ENCODE peak calls at places on chromosomes 3 and 15, in five cellular contexts. H is frontal cortex, J is brain microvascular endothelial cell, D is kidney tubule cell, B is endothelial cell. W is an unnamed sample.

GRCh38 chr15:74402873-74403589 is 30.7 kb downstream of the SEMA7A start:
- DNase-seq in H (no peak), J (no peak), B (no peak), D (peak), W (no peak)

GRCh38 chr3:55203486-55204010 is 275.7 kb upstream of the LRTM1 start:
- DNase-seq in J (no peak), D (no peak), H (no peak), B (no peak), W (no peak)

GRCh38 chr3:113221703-113222257 is 10.4 kb downstream of the BOC start:
- DNase-seq in D (no peak), B (no peak), H (no peak), J (no peak), W (no peak)

GRCh38 chr3:175857666-175858270 is 998.6 kb downstream of the NAALADL2 start:
- DNase-seq in D (no peak), J (no peak), H (no peak), B (no peak), W (no peak)

GRCh38 chr3:69739204-69740102 is at the start of gene MITF:
- DNase-seq in H (peak), B (peak), D (peak), J (peak), W (peak)

GRCh38 chr15:61080209-61081027 is 148.7 kb downstream of the RORA start:
- DNase-seq in J (no peak), D (no peak), B (no peak), H (no peak), W (no peak)

GRCh38 chr3:80307844-80308243 is 540.0 kb upstream of the ROBO1 start:
- DNase-seq in J (no peak), D (no peak), H (no peak), B (no peak), W (no peak)

GRCh38 chr15:44501768-44502366 is 35.1 kb upstream of the EIF3J start:
- DNase-seq in D (peak), B (no peak), J (no peak), H (peak), W (no peak)

GRCh38 chr3:106823706-106824105 is 553.5 kb upstream of the CCDC54 start:
- DNase-seq in D (peak), B (no peak), H (no peak), J (no peak), W (no peak)

GRCh38 chr3:119810018-119810435 is 28.1 kb downstream of the NR1I2 start:
- DNase-seq in D (peak), H (peak), B (no peak), J (peak), W (no peak)

GRCh38 chr3:123303976-123304560 is 102.3 kb downstream of the SEC22A start:
- DNase-seq in B (no peak), J (no peak), D (no peak), H (no peak), W (no peak)

GRCh38 chr3:149581681-149582349 is 76.0 kb downstream of the WWTR1 start:
- DNase-seq in H (peak), J (peak), D (peak), B (no peak), W (no peak)

GRCh38 chr3:124986153-124987143 is 51.9 kb upstream of the MUC13 start:
- DNase-seq in H (no peak), B (peak), D (peak), J (peak), W (no peak)

GRCh38 chr15:36612063-36612788 is 32.8 kb downstream of the CDIN1 start:
- DNase-seq in D (peak), B (no peak), H (no peak), J (peak), W (no peak)

GRCh38 chr3:31010491-31010890 is 116.0 kb upstream of the GADL1 start:
- DNase-seq in B (no peak), H (no peak), D (no peak), J (peak), W (no peak)

GRCh38 chr15:61830536-61831330 is 229.5 kb downstream of the VPS13C start:
- DNase-seq in B (no peak), D (no peak), H (no peak), J (no peak), W (no peak)

GRCh38 chr15:68583321-68583720 is 4.5 kb downstream of the CORO2B start:
- DNase-seq in D (peak), B (no peak), J (no peak), H (no peak), W (peak)

GRCh38 chr3:170811515-170811914 is 58.5 kb downstream of the RPL22L1 start:
- DNase-seq in J (peak), H (no peak), B (no peak), D (peak), W (no peak)

GRCh38 chr15:39156636-39157255 is 424.1 kb upstream of the THBS1 start:
- DNase-seq in B (no peak), J (no peak), H (no peak), D (no peak), W (no peak)

GRCh38 chr3:19093084-19093483 is 55.2 kb upstream of the KCNH8 start:
- DNase-seq in J (no peak), B (no peak), D (no peak), H (no peak), W (no peak)

GRCh38 chr3:38029400-38030125 is at the start of gene PLCD1:
- DNase-seq in B (peak), H (peak), D (peak), J (no peak), W (no peak)

W was measured in WERI-Rb-1.